ENCODE peak calls at places on chromosomes 5 and 9, in ten cellular contexts. D is AG09319, W is RWPE1, P is Calu3, A is sigmoid colon, X is ovary, H is foreskin fibroblast, Q is A549, G is endodermal cell, Y is fibroblast of mammary gland. U is an unnamed sample.
A peak's percentile ranks its signal among the peaks of the same experiment; 100 is the strongest.

GRCh38 chr9:127779136-127779981 is 893 bp upstream of the SH2D3C start:
- DNase-seq in D (no peak), W (no peak), P (no peak), A (no peak), X (no peak), H (no peak), Q (no peak), G (peak; percentile 57), Y (peak; percentile 38), U (no peak)

GRCh38 chr5:165620394-165620793 is 2115.0 kb downstream of the MAT2B start:
- DNase-seq in D (no peak), W (no peak), P (no peak), A (peak; percentile 78), X (peak; percentile 30), H (no peak), Q (no peak), G (no peak), Y (peak; percentile 92), U (no peak)

GRCh38 chr9:108889649-108890067 is 27.6 kb downstream of the ACTL7A start:
- DNase-seq in D (no peak), W (peak; percentile 29), P (no peak), A (no peak), X (no peak), H (peak; percentile 59), Q (no peak), G (no peak), Y (peak; percentile 46), U (no peak)

GRCh38 chr5:98774192-98775046 is 956 bp downstream of the RGMB start:
- DNase-seq in D (peak; percentile 38), W (peak; percentile 55), P (peak; percentile 76), A (peak; percentile 84), X (peak; percentile 66), H (peak; percentile 65), Q (peak; percentile 38), G (peak; percentile 85), Y (peak; percentile 50), U (peak; percentile 63)

GRCh38 chr9:36772449-36773370 is 200.0 kb downstream of the MELK start:
- DNase-seq in D (no peak), W (no peak), P (no peak), A (no peak), X (no peak), H (peak; percentile 41), Q (no peak), G (peak; percentile 72), Y (peak; percentile 22), U (no peak)

GRCh38 chr9:87327567-87328125 is 170.0 kb upstream of the DAPK1 start:
- DNase-seq in D (no peak), W (peak; percentile 65), P (no peak), A (no peak), X (no peak), H (peak; percentile 91), Q (no peak), G (no peak), Y (no peak), U (no peak)

GRCh38 chr5:124302504-124302903 is 443.9 kb downstream of the ZNF608 start:
- DNase-seq in D (no peak), W (no peak), P (no peak), A (no peak), X (no peak), H (peak; percentile 62), Q (no peak), G (no peak), Y (peak; percentile 85), U (no peak)

GRCh38 chr5:9231842-9232241 is 314.0 kb downstream of the SEMA5A start:
- DNase-seq in D (no peak), W (no peak), P (no peak), A (no peak), X (no peak), H (no peak), Q (no peak), G (no peak), Y (no peak), U (no peak)

GRCh38 chr9:136044971-136045594 is 50.0 kb downstream of the NACC2 start:
- DNase-seq in D (no peak), W (no peak), P (no peak), A (peak; percentile 42), X (no peak), H (no peak), Q (no peak), G (peak; percentile 26), Y (no peak), U (no peak)

GRCh38 chr5:164578911-164579310 is 1073.5 kb downstream of the MAT2B start:
- DNase-seq in D (no peak), W (no peak), P (no peak), A (no peak), X (no peak), H (no peak), Q (no peak), G (no peak), Y (no peak), U (no peak)

GRCh38 chr9:95611354-95611753 is 94.6 kb upstream of the PTCH1 start:
- DNase-seq in D (no peak), W (no peak), P (no peak), A (no peak), X (no peak), H (no peak), Q (no peak), G (no peak), Y (no peak), U (no peak)

GRCh38 chr9:120619751-120620655 is 40.0 kb upstream of the CDK5RAP2 start:
- DNase-seq in D (peak; percentile 39), W (peak; percentile 85), P (peak; percentile 54), A (no peak), X (peak; percentile 69), H (peak; percentile 83), Q (peak; percentile 76), G (peak; percentile 80), Y (peak; percentile 75), U (peak; percentile 56)

GRCh38 chr5:44814761-44815160 is 6.0 kb downstream of the MRPS30 start:
- DNase-seq in D (no peak), W (no peak), P (no peak), A (no peak), X (no peak), H (no peak), Q (no peak), G (no peak), Y (no peak), U (no peak)

GRCh38 chr9:5971740-5972139 is 43.7 kb downstream of the RANBP6 start:
- DNase-seq in D (no peak), W (peak; percentile 20), P (no peak), A (no peak), X (no peak), H (peak; percentile 30), Q (no peak), G (no peak), Y (peak; percentile 52), U (no peak)

GRCh38 chr5:138186002-138186447 is 7.1 kb downstream of the KIF20A start:
- DNase-seq in D (no peak), W (no peak), P (no peak), A (no peak), X (no peak), H (no peak), Q (no peak), G (no peak), Y (no peak), U (no peak)

DNA sequence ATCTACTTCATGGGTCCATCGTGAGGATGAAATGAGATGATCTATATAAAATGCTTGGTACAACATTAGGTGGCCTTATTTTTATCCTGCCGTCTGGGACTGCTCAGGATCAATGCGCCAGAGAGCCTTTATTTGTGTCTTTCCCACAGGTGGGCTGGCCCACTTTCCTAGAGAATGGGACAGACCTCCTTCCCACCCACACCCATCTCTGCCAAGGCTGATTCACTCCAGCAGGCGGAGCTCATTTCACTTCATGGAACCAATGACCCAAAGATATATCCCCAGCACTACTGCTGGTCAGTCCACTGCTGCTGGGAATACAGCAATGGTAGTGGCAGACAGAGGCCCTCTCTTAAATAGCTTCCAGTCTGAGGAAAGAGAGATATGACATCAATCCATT is 35.7 kb downstream of the TGFBI start:
- DNase-seq in D (no peak), W (no peak), P (peak; percentile 32), A (no peak), X (no peak), H (peak; percentile 32), Q (no peak), G (peak; percentile 61), Y (peak; percentile 44), U (no peak)
- TF ChIP-seq CTCF in D (peak; percentile 7), W (no peak), P (no peak), A (no peak), X (no peak), H (no peak), Q (no peak), G (peak; percentile 67), Y (peak; percentile 29), U (no peak)

GRCh38 chr5:74766348-74766886 is 500 bp downstream of the GFM2 start:
- DNase-seq in D (no peak), W (peak; percentile 75), P (peak; percentile 16), A (no peak), X (no peak), H (no peak), Q (peak; percentile 66), G (no peak), Y (peak; percentile 69), U (no peak)
- TF ChIP-seq CTCF in D (no peak), W (peak; percentile 75), P (peak; percentile 63), A (peak; percentile 36), X (no peak), H (no peak), Q (peak; percentile 53), G (peak; percentile 67), Y (peak; percentile 58), U (peak; percentile 69)

GRCh38 chr5:96177303-96177869 is 215.7 kb upstream of the ELL2 start:
- DNase-seq in D (peak; percentile 66), W (peak; percentile 97), P (peak; percentile 55), A (no peak), X (no peak), H (peak; percentile 90), Q (no peak), G (no peak), Y (peak; percentile 98), U (no peak)

GRCh38 chr5:96176022-96176421 is 214.4 kb upstream of the ELL2 start:
- DNase-seq in D (no peak), W (no peak), P (no peak), A (no peak), X (no peak), H (no peak), Q (no peak), G (no peak), Y (no peak), U (no peak)

GRCh38 chr5:96172436-96172835 is 210.8 kb upstream of the ELL2 start:
- DNase-seq in D (no peak), W (no peak), P (no peak), A (no peak), X (no peak), H (peak; percentile 70), Q (no peak), G (no peak), Y (peak; percentile 66), U (no peak)

GRCh38 chr5:96180684-96181083 is 219.0 kb upstream of the ELL2 start:
- DNase-seq in D (no peak), W (no peak), P (no peak), A (no peak), X (no peak), H (no peak), Q (no peak), G (no peak), Y (no peak), U (no peak)

GRCh38 chr5:96175090-96175489 is 213.4 kb upstream of the ELL2 start:
- DNase-seq in D (no peak), W (peak; percentile 44), P (no peak), A (no peak), X (no peak), H (peak; percentile 36), Q (peak; percentile 28), G (no peak), Y (peak; percentile 42), U (no peak)
- TF ChIP-seq CTCF in D (no peak), W (peak; percentile 9), P (peak; percentile 29), A (no peak), X (no peak), H (peak; percentile 4), Q (no peak), G (peak; percentile 73), Y (peak; percentile 45), U (peak; percentile 72)

GRCh38 chr5:129664336-129664937 is 83.5 kb upstream of the MINAR2 start:
- DNase-seq in D (no peak), W (peak; percentile 49), P (peak; percentile 78), A (no peak), X (no peak), H (peak; percentile 68), Q (peak; percentile 13), G (peak; percentile 77), Y (peak; percentile 65), U (peak; percentile 50)
- TF ChIP-seq CTCF in D (peak; percentile 62), W (peak; percentile 87), P (peak; percentile 78), A (no peak), X (no peak), H (peak; percentile 74), Q (peak; percentile 56), G (peak; percentile 93), Y (peak; percentile 88), U (peak; percentile 90)